ENCODE peak calls at places on chromosomes 6 and 20, in four cellular contexts. One of them, this sample, is unnamed.

GRCh38 chr6:24147453-24148153 is 21.6 kb downstream of the NRSN1 start:
- DNase-seq in stimulated activated CD4-positive, alpha-beta T cell treated with anti-CD3 and anti-CD28 coated beads, Interleukin-2, amount 100 ng/mL, for 24 hours: no peak
- DNase-seq in tibial nerve: no peak
- DNase-seq in ELR: no peak
- DNase-seq in this sample: no peak

GRCh38 chr20:24949756-24950127 is 673 bp downstream of the CST7 start:
- DNase-seq in stimulated activated CD4-positive, alpha-beta T cell treated with anti-CD3 and anti-CD28 coated beads, Interleukin-2, amount 100 ng/mL, for 24 hours: no peak
- DNase-seq in tibial nerve: no peak
- DNase-seq in ELR: no peak
- DNase-seq in this sample: peak

GRCh38 chr6:100948381-100949133 is 67.4 kb upstream of the ASCC3 start:
- DNase-seq in stimulated activated CD4-positive, alpha-beta T cell treated with anti-CD3 and anti-CD28 coated beads, Interleukin-2, amount 100 ng/mL, for 24 hours: no peak
- DNase-seq in tibial nerve: no peak
- DNase-seq in ELR: peak
- DNase-seq in this sample: peak

GRCh38 chr20:4533734-4534133 is 188.0 kb upstream of the PRND start:
- DNase-seq in stimulated activated CD4-positive, alpha-beta T cell treated with anti-CD3 and anti-CD28 coated beads, Interleukin-2, amount 100 ng/mL, for 24 hours: no peak
- DNase-seq in tibial nerve: no peak
- DNase-seq in ELR: no peak
- DNase-seq in this sample: no peak

GRCh38 chr6:53959717-53960116 is 151.5 kb upstream of the MLIP start:
- DNase-seq in stimulated activated CD4-positive, alpha-beta T cell treated with anti-CD3 and anti-CD28 coated beads, Interleukin-2, amount 100 ng/mL, for 24 hours: no peak
- DNase-seq in tibial nerve: no peak
- DNase-seq in ELR: peak
- DNase-seq in this sample: peak

GRCh38 chr20:51802170-51802745 is at the start of gene SALL4:
- DNase-seq in stimulated activated CD4-positive, alpha-beta T cell treated with anti-CD3 and anti-CD28 coated beads, Interleukin-2, amount 100 ng/mL, for 24 hours: no peak
- DNase-seq in tibial nerve: no peak
- DNase-seq in ELR: no peak
- DNase-seq in this sample: no peak

GRCh38 chr6:26198626-26199056 is 111.4 kb downstream of the HFE start:
- DNase-seq in stimulated activated CD4-positive, alpha-beta T cell treated with anti-CD3 and anti-CD28 coated beads, Interleukin-2, amount 100 ng/mL, for 24 hours: no peak
- DNase-seq in tibial nerve: no peak
- DNase-seq in ELR: no peak
- DNase-seq in this sample: no peak

GRCh38 chr6:17725083-17725482 is 18.4 kb upstream of the NUP153 start:
- DNase-seq in stimulated activated CD4-positive, alpha-beta T cell treated with anti-CD3 and anti-CD28 coated beads, Interleukin-2, amount 100 ng/mL, for 24 hours: no peak
- DNase-seq in tibial nerve: no peak
- DNase-seq in ELR: peak
- DNase-seq in this sample: peak

GRCh38 chr6:119156742-119157494 is 78.5 kb upstream of the FAM184A start:
- DNase-seq in stimulated activated CD4-positive, alpha-beta T cell treated with anti-CD3 and anti-CD28 coated beads, Interleukin-2, amount 100 ng/mL, for 24 hours: no peak
- DNase-seq in tibial nerve: no peak
- DNase-seq in ELR: no peak
- DNase-seq in this sample: no peak

GRCh38 chr6:16762547-16763477 is 1.6 kb upstream of the ATXN1 start:
- DNase-seq in stimulated activated CD4-positive, alpha-beta T cell treated with anti-CD3 and anti-CD28 coated beads, Interleukin-2, amount 100 ng/mL, for 24 hours: peak
- DNase-seq in tibial nerve: no peak
- DNase-seq in ELR: peak
- DNase-seq in this sample: peak

This sample was measured in A172.